ENCODE peak calls at places on chromosomes 16 and 17, in six cellular contexts. U is lung, O is prostate gland, A is right lobe of liver, M is foreskin keratinocyte, N is uterus. E is an unnamed sample.

GRCh38 chr17:14813649-14814048 is 451.5 kb downstream of the PMP22 start:
- DNase-seq in U (no peak), O (no peak), A (peak), M (no peak), N (no peak), E (no peak)

GRCh38 chr17:80827646-80828643 is 163.7 kb upstream of the CHMP6 start:
- DNase-seq in U (no peak), O (no peak), A (no peak), M (peak), N (no peak), E (no peak)

GRCh38 chr17:40087903-40088718 is 12.3 kb downstream of the NR1D1 start:
- DNase-seq in U (no peak), O (no peak), A (no peak), M (no peak), N (no peak), E (no peak)

GRCh38 chr17:51124641-51125503 is 4.2 kb upstream of the SPAG9 start:
- DNase-seq in U (no peak), O (no peak), A (no peak), M (no peak), N (no peak), E (no peak)

GRCh38 chr17:17877548-17878358 is 41.0 kb upstream of the SREBF1 start:
- DNase-seq in U (peak), O (peak), A (peak), M (no peak), N (peak), E (no peak)

GRCh38 chr16:17358350-17358749 is 112.4 kb downstream of the XYLT1 start:
- DNase-seq in U (no peak), O (no peak), A (no peak), M (no peak), N (no peak), E (no peak)

GRCh38 chr16:25298165-25298872 is 40.7 kb upstream of the ZKSCAN2 start:
- DNase-seq in U (no peak), O (no peak), A (no peak), M (no peak), N (no peak), E (no peak)

GRCh38 chr17:80940171-80941123 is 51.2 kb upstream of the CHMP6 start:
- DNase-seq in U (no peak), O (no peak), A (no peak), M (no peak), N (peak), E (no peak)

GRCh38 chr16:88469615-88470395 is 16.7 kb downstream of the ZFPM1 start:
- DNase-seq in U (no peak), O (no peak), A (no peak), M (no peak), N (no peak), E (no peak)

GRCh38 chr16:50861926-50862325 is 120.0 kb downstream of the CYLD start:
- DNase-seq in U (peak), O (no peak), A (no peak), M (peak), N (no peak), E (peak)

DNA sequence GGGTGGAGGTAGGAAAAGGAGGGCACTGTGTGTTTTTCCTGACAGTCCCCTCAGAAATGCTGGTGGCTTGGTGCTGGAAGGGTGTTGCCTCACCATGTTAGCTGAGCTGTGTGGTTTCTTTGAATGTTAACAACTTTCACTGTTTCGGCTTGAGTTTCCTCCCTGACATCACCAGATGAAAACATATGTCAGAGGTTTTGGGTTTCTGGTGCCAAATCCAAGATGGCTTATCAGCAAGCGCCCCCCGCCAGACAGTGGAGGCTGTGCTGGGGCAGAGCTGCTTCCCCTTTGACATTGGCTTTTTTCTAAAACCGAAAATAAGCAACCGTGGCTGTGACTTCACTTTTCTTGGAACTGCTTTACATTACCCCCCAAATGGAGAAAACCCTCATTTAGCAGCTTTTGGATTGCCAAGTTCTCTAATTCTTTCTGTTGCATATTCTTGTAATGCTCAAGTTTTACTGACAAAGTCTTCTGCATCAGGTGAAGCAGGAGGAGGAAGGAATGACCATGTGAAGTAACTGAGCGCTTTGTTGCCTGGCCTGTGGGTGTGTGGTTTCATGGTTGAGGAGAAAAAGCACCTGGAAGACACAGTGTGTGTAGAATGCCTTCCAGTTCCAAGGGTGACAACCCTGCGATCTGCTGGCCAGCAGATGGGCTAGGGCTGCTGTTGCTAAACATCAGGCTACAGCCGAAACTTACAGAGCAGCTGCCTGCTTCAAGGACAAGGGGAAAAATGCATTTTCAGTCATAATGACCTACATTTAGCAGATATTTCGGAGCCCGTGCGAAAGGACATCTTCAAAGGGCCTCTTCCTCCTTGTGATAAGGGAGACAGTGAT is 9.7 kb downstream of the RMI2 start:
- DNase-seq in U (no peak), O (no peak), A (no peak), M (no peak), N (no peak), E (no peak)
- H3K27ac ChIP-seq in U (no peak), O (no peak), A (no peak), M (no peak), N (peak), E (no peak)

GRCh38 chr17:82529914-82530300 is 10.4 kb downstream of the FOXK2 start:
- DNase-seq in U (no peak), O (no peak), A (no peak), M (no peak), N (no peak), E (no peak)

GRCh38 chr17:82536220-82537201 is 17.0 kb downstream of the FOXK2 start:
- DNase-seq in U (peak), O (peak), A (no peak), M (peak), N (peak), E (peak)

GRCh38 chr17:82528484-82529265 is 9.1 kb downstream of the FOXK2 start:
- DNase-seq in U (peak), O (peak), A (peak), M (peak), N (no peak), E (no peak)

GRCh38 chr17:82531431-82531881 is 11.9 kb downstream of the FOXK2 start:
- DNase-seq in U (no peak), O (no peak), A (no peak), M (peak), N (no peak), E (no peak)

GRCh38 chr17:82534401-82534812 is 14.9 kb downstream of the FOXK2 start:
- DNase-seq in U (no peak), O (peak), A (no peak), M (no peak), N (no peak), E (no peak)
- H3K27ac ChIP-seq in U (no peak), O (peak), A (no peak), M (peak), N (peak), E (peak)

GRCh38 chr17:35041390-35041789 is 22.1 kb downstream of the RFFL start:
- DNase-seq in U (no peak), O (no peak), A (no peak), M (no peak), N (no peak), E (no peak)
- H3K27ac ChIP-seq in U (no peak), O (no peak), A (no peak), M (no peak), N (no peak), E (no peak)

DNA sequence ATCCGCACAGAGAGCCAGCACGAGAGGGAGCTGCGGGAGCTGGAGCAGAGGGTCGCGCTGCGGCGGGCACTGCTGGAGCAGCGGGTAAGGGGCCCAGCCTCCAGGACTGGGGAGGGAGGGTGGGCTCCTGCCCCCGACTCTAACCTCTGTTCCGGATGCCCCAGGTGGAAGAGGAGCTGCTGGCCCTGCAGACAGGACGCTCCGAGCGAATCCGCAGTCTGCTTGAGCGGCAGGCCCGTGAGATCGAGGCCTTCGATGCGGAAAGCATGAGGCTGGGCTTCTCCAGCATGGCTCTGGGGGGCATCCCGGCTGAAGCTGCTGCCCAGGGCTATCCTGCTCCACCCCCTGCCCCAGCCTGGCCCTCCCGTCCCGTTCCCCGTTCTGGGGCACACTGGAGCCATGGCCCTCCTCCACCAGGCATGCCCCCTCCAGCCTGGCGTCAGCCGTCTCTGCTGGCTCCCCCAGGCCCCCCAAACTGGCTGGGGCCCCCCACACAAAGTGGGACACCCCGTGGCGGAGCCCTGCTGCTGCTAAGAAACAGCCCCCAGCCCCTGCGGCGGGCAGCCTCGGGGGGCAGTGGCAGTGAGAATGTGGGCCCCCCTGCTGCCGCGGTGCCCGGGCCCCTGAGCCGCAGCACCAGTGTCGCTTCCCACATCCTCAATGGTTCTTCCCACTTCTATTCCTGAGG is 4.4 kb downstream of the HIRIP3 start:
- DNase-seq in U (no peak), O (no peak), A (no peak), M (no peak), N (no peak), E (no peak)
- H3K27ac ChIP-seq in U (no peak), O (no peak), A (no peak), M (no peak), N (no peak), E (no peak)

DNA sequence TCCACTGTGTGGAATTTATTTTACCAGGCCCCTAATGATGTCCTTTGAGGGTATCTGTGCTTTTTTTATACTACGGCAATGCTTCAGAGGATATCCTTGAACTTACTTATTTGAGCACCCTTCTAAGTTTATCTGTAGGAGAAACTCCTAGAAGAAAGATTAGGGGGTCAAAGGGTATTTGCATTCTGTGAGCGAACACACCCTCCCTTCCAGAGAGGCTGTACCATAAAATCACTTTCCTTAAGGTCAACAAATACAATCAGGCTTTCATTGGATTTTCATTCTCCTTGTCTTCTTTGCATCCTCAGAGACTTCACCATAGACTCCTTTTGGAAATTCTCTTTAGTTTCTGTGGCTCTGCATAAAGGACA is 4.7 kb upstream of the C1QTNF1 start:
- DNase-seq in U (no peak), O (no peak), A (no peak), M (no peak), N (no peak), E (no peak)
- H3K27ac ChIP-seq in U (no peak), O (no peak), A (no peak), M (no peak), N (no peak), E (no peak)

GRCh38 chr17:9470171-9470570 is 105.4 kb downstream of the STX8 start:
- DNase-seq in U (no peak), O (no peak), A (no peak), M (no peak), N (no peak), E (no peak)
- H3K27ac ChIP-seq in U (no peak), O (no peak), A (no peak), M (no peak), N (no peak), E (no peak)